ENCODE peak calls at places on chromosome 19, in five cellular contexts. One of them, this sample, is unnamed.

GRCh38 chr19:28511655-28512054 is 701.3 kb downstream of the UQCRFS1 start:
- DNase-seq in IMR-90: no peak
- DNase-seq in neuronal stem cell: no peak
- DNase-seq in astrocyte: no peak
- DNase-seq in neural progenitor cell: no peak
- DNase-seq in this sample: no peak

GRCh38 chr19:44745386-44745831 is 3.1 kb upstream of the BCL3 start:
- DNase-seq in IMR-90: peak; percentile 80
- DNase-seq in neuronal stem cell: no peak
- DNase-seq in astrocyte: peak; percentile 72
- DNase-seq in neural progenitor cell: peak; percentile 22
- DNase-seq in this sample: peak; percentile 94

GRCh38 chr19:38731654-38732301 is 12.5 kb downstream of the CAPN12 start:
- DNase-seq in IMR-90: no peak
- DNase-seq in neuronal stem cell: no peak
- DNase-seq in astrocyte: no peak
- DNase-seq in neural progenitor cell: no peak
- DNase-seq in this sample: peak; percentile 79

GRCh38 chr19:33251076-33251475 is 25.4 kb upstream of the SLC7A10 start:
- DNase-seq in IMR-90: no peak
- DNase-seq in neuronal stem cell: no peak
- DNase-seq in astrocyte: no peak
- DNase-seq in neural progenitor cell: no peak
- DNase-seq in this sample: peak; percentile 59

GRCh38 chr19:33344210-33344609 is 29.3 kb upstream of the CEBPG start:
- DNase-seq in IMR-90: no peak
- DNase-seq in neuronal stem cell: peak; percentile 18
- DNase-seq in astrocyte: no peak
- DNase-seq in neural progenitor cell: peak; percentile 48
- DNase-seq in this sample: no peak

GRCh38 chr19:35717665-35718344 is at the start of gene KMT2B:
- DNase-seq in IMR-90: no peak
- DNase-seq in neuronal stem cell: no peak
- DNase-seq in astrocyte: no peak
- DNase-seq in neural progenitor cell: peak; percentile 99
- DNase-seq in this sample: no peak

GRCh38 chr19:42022616-42023015 is 28.6 kb upstream of the ATP1A3 start:
- DNase-seq in IMR-90: no peak
- DNase-seq in neuronal stem cell: no peak
- DNase-seq in astrocyte: no peak
- DNase-seq in neural progenitor cell: no peak
- DNase-seq in this sample: no peak

GRCh38 chr19:34317311-34317927 is 47.6 kb upstream of the GPI start:
- DNase-seq in IMR-90: no peak
- DNase-seq in neuronal stem cell: no peak
- DNase-seq in astrocyte: peak; percentile 37
- DNase-seq in neural progenitor cell: no peak
- DNase-seq in this sample: no peak

GRCh38 chr19:19900124-19900523 is 622 bp upstream of the ZNF93 start:
- DNase-seq in IMR-90: peak; percentile 75
- DNase-seq in neuronal stem cell: no peak
- DNase-seq in astrocyte: peak; percentile 88
- DNase-seq in neural progenitor cell: no peak
- DNase-seq in this sample: no peak

GRCh38 chr19:54248016-54248601 is 5.5 kb upstream of the LILRA6 start:
- DNase-seq in IMR-90: peak; percentile 26
- DNase-seq in neuronal stem cell: no peak
- DNase-seq in astrocyte: no peak
- DNase-seq in neural progenitor cell: no peak
- DNase-seq in this sample: no peak

GRCh38 chr19:3532154-3533019 is 6.6 kb upstream of the TEKTIP1 start:
- DNase-seq in IMR-90: no peak
- DNase-seq in neuronal stem cell: no peak
- DNase-seq in astrocyte: no peak
- DNase-seq in neural progenitor cell: no peak
- DNase-seq in this sample: no peak

GRCh38 chr19:40580619-40581018 is 3.9 kb downstream of the SHKBP1 start:
- DNase-seq in IMR-90: no peak
- DNase-seq in neuronal stem cell: no peak
- DNase-seq in astrocyte: no peak
- DNase-seq in neural progenitor cell: no peak
- DNase-seq in this sample: no peak

GRCh38 chr19:23436318-23436717 is 41.0 kb upstream of the ZNF91 start:
- DNase-seq in IMR-90: no peak
- DNase-seq in neuronal stem cell: no peak
- DNase-seq in astrocyte: no peak
- DNase-seq in neural progenitor cell: no peak
- DNase-seq in this sample: no peak

GRCh38 chr19:38869160-38869835 is 8.8 kb downstream of the RINL start:
- DNase-seq in IMR-90: no peak
- DNase-seq in neuronal stem cell: no peak
- DNase-seq in astrocyte: no peak
- DNase-seq in neural progenitor cell: no peak
- DNase-seq in this sample: no peak

GRCh38 chr19:7772752-7773291 is 9.8 kb downstream of the CLEC4M start:
- DNase-seq in IMR-90: no peak
- DNase-seq in neuronal stem cell: no peak
- DNase-seq in astrocyte: peak; percentile 46
- DNase-seq in neural progenitor cell: no peak
- DNase-seq in this sample: no peak

GRCh38 chr19:18593367-18594095 is 4.9 kb downstream of the REX1BD start:
- DNase-seq in IMR-90: no peak
- DNase-seq in neuronal stem cell: no peak
- DNase-seq in astrocyte: no peak
- DNase-seq in neural progenitor cell: peak; percentile 42
- DNase-seq in this sample: no peak

GRCh38 chr19:35168261-35168660 is 13.7 kb downstream of the FXYD5 start:
- DNase-seq in IMR-90: no peak
- DNase-seq in neuronal stem cell: no peak
- DNase-seq in astrocyte: no peak
- DNase-seq in neural progenitor cell: no peak
- DNase-seq in this sample: no peak

GRCh38 chr19:54452626-54453025 is 3.6 kb downstream of the LENG8 start:
- DNase-seq in IMR-90: no peak
- DNase-seq in neuronal stem cell: no peak
- DNase-seq in astrocyte: no peak
- DNase-seq in neural progenitor cell: no peak
- DNase-seq in this sample: peak; percentile 61

GRCh38 chr19:2053601-2054389 is 2.8 kb upstream of the MKNK2 start:
- DNase-seq in IMR-90: peak; percentile 23
- DNase-seq in neuronal stem cell: no peak
- DNase-seq in astrocyte: no peak
- DNase-seq in neural progenitor cell: no peak
- DNase-seq in this sample: peak; percentile 96

GRCh38 chr19:38203197-38203596 is 20.8 kb downstream of the DPF1 start:
- DNase-seq in IMR-90: no peak
- DNase-seq in neuronal stem cell: no peak
- DNase-seq in astrocyte: no peak
- DNase-seq in neural progenitor cell: no peak
- DNase-seq in this sample: no peak

GRCh38 chr19:22421797-22422196 is 349 bp downstream of the ZNF98 start:
- DNase-seq in IMR-90: no peak
- DNase-seq in neuronal stem cell: no peak
- DNase-seq in astrocyte: no peak
- DNase-seq in neural progenitor cell: no peak
- DNase-seq in this sample: no peak

GRCh38 chr19:4061178-4061682 is 5.5 kb downstream of the ZBTB7A start:
- DNase-seq in IMR-90: no peak
- DNase-seq in neuronal stem cell: no peak
- DNase-seq in astrocyte: no peak
- DNase-seq in neural progenitor cell: no peak
- DNase-seq in this sample: peak; percentile 95

GRCh38 chr19:5470264-5470671 is 15.1 kb downstream of the ZNRF4 start:
- DNase-seq in IMR-90: no peak
- DNase-seq in neuronal stem cell: no peak
- DNase-seq in astrocyte: no peak
- DNase-seq in neural progenitor cell: no peak
- DNase-seq in this sample: no peak

GRCh38 chr19:11190501-11190900 is 6.8 kb downstream of the KANK2 start:
- DNase-seq in IMR-90: no peak
- DNase-seq in neuronal stem cell: no peak
- DNase-seq in astrocyte: no peak
- DNase-seq in neural progenitor cell: no peak
- DNase-seq in this sample: no peak

GRCh38 chr19:11191273-11191755 is 6.0 kb downstream of the KANK2 start:
- DNase-seq in IMR-90: peak; percentile 63
- DNase-seq in neuronal stem cell: no peak
- DNase-seq in astrocyte: peak; percentile 20
- DNase-seq in neural progenitor cell: no peak
- DNase-seq in this sample: peak; percentile 91

GRCh38 chr19:11192957-11193939 is 4.1 kb downstream of the KANK2 start:
- DNase-seq in IMR-90: no peak
- DNase-seq in neuronal stem cell: no peak
- DNase-seq in astrocyte: no peak
- DNase-seq in neural progenitor cell: no peak
- DNase-seq in this sample: peak; percentile 76

GRCh38 chr19:11194173-11194572 is 3.2 kb downstream of the KANK2 start:
- DNase-seq in IMR-90: no peak
- DNase-seq in neuronal stem cell: no peak
- DNase-seq in astrocyte: no peak
- DNase-seq in neural progenitor cell: no peak
- DNase-seq in this sample: no peak

DNA sequence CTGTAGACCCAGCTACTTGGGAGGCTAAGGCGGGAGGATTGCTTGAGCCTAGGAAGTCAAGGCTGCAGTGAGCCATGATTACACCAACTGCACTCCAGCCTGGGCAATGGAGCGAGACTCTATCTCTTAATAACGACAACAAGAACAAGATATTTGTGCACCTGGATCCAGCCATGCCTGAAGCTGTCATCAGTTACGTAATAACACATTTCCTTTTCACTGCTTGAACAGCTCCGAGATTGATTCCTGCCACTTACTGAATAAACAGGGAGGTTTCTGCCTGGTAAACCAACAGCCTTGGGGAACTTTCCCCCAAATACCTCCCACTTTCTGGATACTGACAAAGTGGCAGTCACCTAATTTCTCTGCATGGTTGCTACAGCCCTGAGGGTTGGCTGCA is 5.4 kb downstream of the KANK2 start:
- DNase-seq in IMR-90: no peak
- DNase-seq in neuronal stem cell: no peak
- DNase-seq in astrocyte: no peak
- DNase-seq in neural progenitor cell: no peak
- DNase-seq in this sample: no peak
- H3K4me1 ChIP-seq in IMR-90: peaks cover 21% of the 10 kb centered on the region
- H3K4me1 ChIP-seq in neuronal stem cell: peaks cover 2% of the 10 kb centered on the region
- H3K4me1 ChIP-seq in astrocyte: peaks cover 24% of the 10 kb centered on the region
- H3K4me1 ChIP-seq in neural progenitor cell: no peaks in the 10 kb centered on the region
- H3K4me1 ChIP-seq in this sample: peaks cover 3% of the 10 kb centered on the region

GRCh38 chr19:55658846-55659459 is 4.1 kb downstream of the U2AF2 start:
- DNase-seq in IMR-90: no peak
- DNase-seq in neuronal stem cell: no peak
- DNase-seq in astrocyte: no peak
- DNase-seq in neural progenitor cell: no peak
- DNase-seq in this sample: peak; percentile 61
- H3K9ac ChIP-seq in IMR-90: no peak overlapping the region
- H3K9ac ChIP-seq in neuronal stem cell: peak overlapping the region; percentile 72
- H3K9ac ChIP-seq in astrocyte: no peak overlapping the region
- H3K9ac ChIP-seq in neural progenitor cell: peak overlapping the region; percentile 40
- H3K9ac ChIP-seq in this sample: no peak overlapping the region

DNA sequence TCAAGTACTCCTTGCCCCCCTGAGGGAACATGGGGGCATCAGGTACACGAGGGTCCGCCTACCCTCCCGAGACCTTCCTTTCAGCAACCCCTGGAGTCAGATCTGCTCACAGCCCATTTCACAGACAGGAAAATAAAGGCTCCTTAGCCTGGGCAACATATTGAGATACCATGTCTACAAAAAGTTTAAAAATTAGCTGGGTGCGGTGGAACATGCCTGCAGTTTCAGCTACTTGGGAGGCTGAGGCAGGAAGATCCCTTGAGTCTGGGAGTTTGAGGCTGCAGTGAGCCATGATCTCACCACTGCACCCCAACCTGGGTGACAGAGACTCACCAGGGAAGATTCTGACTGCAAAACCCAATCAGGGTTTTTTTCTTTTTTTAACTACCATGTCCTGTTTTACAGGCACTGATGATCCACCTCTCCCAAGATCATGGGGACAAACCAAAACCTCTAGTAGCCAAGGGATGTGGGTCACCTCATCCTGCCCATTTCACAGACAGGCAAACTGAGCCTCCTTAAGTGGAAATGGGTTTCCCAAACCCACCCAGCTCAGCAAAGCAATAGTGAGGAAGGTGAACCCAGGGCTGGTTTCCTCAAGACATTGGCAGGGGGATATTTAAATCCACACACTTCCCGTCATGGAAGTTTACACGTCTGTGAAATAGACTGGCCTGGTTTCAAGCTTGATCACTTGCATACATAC is 6.4 kb upstream of the CDKN2D start:
- DNase-seq in IMR-90: no peak
- DNase-seq in neuronal stem cell: no peak
- DNase-seq in astrocyte: no peak
- DNase-seq in neural progenitor cell: no peak
- DNase-seq in this sample: no peak
- H3K4me1 ChIP-seq in IMR-90: peaks cover 1% of the 10 kb centered on the region
- H3K4me1 ChIP-seq in neuronal stem cell: peaks cover 2% of the 10 kb centered on the region
- H3K4me1 ChIP-seq in astrocyte: peaks cover 2% of the 10 kb centered on the region
- H3K4me1 ChIP-seq in neural progenitor cell: no peaks in the 10 kb centered on the region
- H3K4me1 ChIP-seq in this sample: no peaks in the 10 kb centered on the region

DNA sequence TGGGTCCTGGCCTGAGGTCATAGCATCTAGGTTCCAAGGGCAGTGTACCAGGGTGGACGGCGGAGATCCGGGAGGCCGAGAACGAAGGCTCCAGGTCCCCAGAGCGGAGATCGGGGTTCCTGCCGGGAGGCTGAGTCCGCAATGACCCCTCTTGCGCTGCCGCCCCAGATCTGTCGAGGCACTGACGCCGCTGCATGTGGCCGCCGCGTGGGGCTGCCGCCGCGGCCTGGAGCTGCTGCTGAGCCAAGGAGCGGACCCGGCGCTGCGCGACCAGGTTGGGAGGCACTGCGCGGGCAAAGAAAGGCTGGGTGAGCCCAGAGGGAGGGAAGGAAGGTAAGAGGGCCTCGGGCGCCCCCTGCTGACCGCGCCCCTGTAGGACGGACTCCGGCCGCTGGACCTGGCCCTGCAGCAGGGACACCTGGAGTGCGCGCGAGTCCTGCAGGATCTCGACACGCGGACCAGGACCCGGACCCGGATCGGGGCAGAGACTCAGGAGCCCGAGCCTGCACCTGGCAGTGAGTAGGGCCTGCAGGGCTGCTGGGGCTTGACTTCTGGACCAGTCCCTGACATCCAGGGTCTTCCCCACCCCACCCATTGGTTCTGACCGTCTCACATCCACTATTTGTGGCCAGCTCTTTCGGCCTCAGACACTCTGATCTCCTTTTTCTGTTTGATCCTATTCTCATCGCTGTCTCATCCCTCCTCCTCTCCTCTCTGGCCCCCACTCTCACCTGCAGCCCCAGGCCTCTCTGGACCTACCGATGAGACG is 971 bp downstream of the ANKLE1 start:
- DNase-seq in IMR-90: peak; percentile 62
- DNase-seq in neuronal stem cell: peak; percentile 81
- DNase-seq in astrocyte: peak; percentile 29
- DNase-seq in neural progenitor cell: peak; percentile 93
- DNase-seq in this sample: peak; percentile 92
- H3K9ac ChIP-seq in IMR-90: no peak overlapping the region
- H3K9ac ChIP-seq in neuronal stem cell: peak overlapping the region; percentile 63
- H3K9ac ChIP-seq in astrocyte: no peak overlapping the region
- H3K9ac ChIP-seq in neural progenitor cell: no peak overlapping the region
- H3K9ac ChIP-seq in this sample: peak overlapping the region; percentile 48

GRCh38 chr19:52206481-52206880 is 16.6 kb downstream of the PPP2R1A start:
- DNase-seq in IMR-90: no peak
- DNase-seq in neuronal stem cell: no peak
- DNase-seq in astrocyte: no peak
- DNase-seq in neural progenitor cell: no peak
- DNase-seq in this sample: no peak
- H3K4me1 ChIP-seq in IMR-90: no peaks in the 10 kb centered on the region
- H3K4me1 ChIP-seq in neuronal stem cell: no peaks in the 10 kb centered on the region
- H3K4me1 ChIP-seq in astrocyte: no peaks in the 10 kb centered on the region
- H3K4me1 ChIP-seq in neural progenitor cell: no peaks in the 10 kb centered on the region
- H3K4me1 ChIP-seq in this sample: no peaks in the 10 kb centered on the region